ENCODE peak calls at places on chromosome 22, in ten cellular contexts. Q is psoas muscle; Y is colonic mucosa; M is NCI-H146; T is caudate nucleus; R is Panc1; X is Right ventricle myocardium superior; F is stimulated activated CD4-positive, alpha-beta T cell treated with anti-CD3 and anti-CD28 coated beads, Interleukin-1b, Interleukin-23, amount 100 ng/mL, for 48 hours; I is RCC 7860; S is activated T-cell treated with anti-CD3 and anti-CD28 coated beads for 48 hours. C is an unnamed sample.

GRCh38 chr22:27913162-27913741 is 5.8 kb downstream of the PITPNB start:
- DNase-seq in Q (no peak), Y (no peak), M (no peak), T (no peak), R (no peak), X (no peak), F (no peak), I (no peak), S (no peak), C (no peak)

GRCh38 chr22:37209140-37209845 is 3.0 kb downstream of the SSTR3 start:
- DNase-seq in Q (peak; percentile 13), Y (no peak), M (no peak), T (no peak), R (no peak), X (no peak), F (peak; percentile 1), I (no peak), S (no peak), C (no peak)

GRCh38 chr22:41699264-41700104 is at the start of gene MEI1:
- DNase-seq in Q (peak; percentile 92), Y (peak; percentile 87), M (no peak), T (peak; percentile 52), R (no peak), X (peak; percentile 92), F (peak; percentile 94), I (no peak), S (peak; percentile 92), C (peak; percentile 6)

GRCh38 chr22:28955817-28956216 is 72.4 kb downstream of the ZNRF3 start:
- DNase-seq in Q (no peak), Y (no peak), M (no peak), T (no peak), R (no peak), X (no peak), F (peak; percentile 87), I (no peak), S (peak; percentile 75), C (no peak)

GRCh38 chr22:40400173-40400572 is 29.8 kb downstream of the SGSM3 start:
- DNase-seq in Q (no peak), Y (no peak), M (no peak), T (no peak), R (no peak), X (peak; percentile 71), F (peak; percentile 43), I (no peak), S (peak; percentile 21), C (no peak)

GRCh38 chr22:39174498-39175120 is 22.1 kb upstream of the CBX7 start:
- DNase-seq in Q (peak; percentile 88), Y (peak; percentile 49), M (peak; percentile 64), T (no peak), R (peak; percentile 28), X (peak; percentile 88), F (peak; percentile 50), I (peak; percentile 96), S (peak; percentile 32), C (peak; percentile 67)

GRCh38 chr22:33053323-33053722 is 4.9 kb downstream of the SYN3 start:
- DNase-seq in Q (no peak), Y (no peak), M (no peak), T (no peak), R (no peak), X (no peak), F (no peak), I (no peak), S (no peak), C (no peak)

GRCh38 chr22:48338793-48339705 is 1488.6 kb downstream of the BRD1 start:
- DNase-seq in Q (peak; percentile 17), Y (no peak), M (no peak), T (no peak), R (no peak), X (no peak), F (no peak), I (no peak), S (no peak), C (no peak)

C was measured in skeletal muscle cell.